ENCODE peak calls at places on chromosomes 12 and 14, in eight cellular contexts. T, Q, A, F, X, P, N and J are unnamed samples. For H3K4me1, the result is how much of the 10 kb centered on the place peaks cover.

GRCh38 chr14:34710006-34710405 is 4.4 kb downstream of the CFL2 start:
- DNase-seq in T (no peak), Q (no peak), A (no peak), F (no peak), X (no peak), P (no peak), N (no peak), J (no peak)

GRCh38 chr14:102544034-102544744 is 34.6 kb upstream of the ANKRD9 start:
- DNase-seq in T (no peak), Q (no peak), A (peak), F (no peak), X (no peak), P (peak), N (no peak), J (no peak)

GRCh38 chr12:129535351-129535750 is 368.5 kb downstream of the TMEM132D start:
- DNase-seq in T (no peak), Q (no peak), A (no peak), F (no peak), X (no peak), P (no peak), N (no peak), J (no peak)

GRCh38 chr12:92968201-92968813 is 39.2 kb upstream of the EEA1 start:
- DNase-seq in T (peak), Q (no peak), A (peak), F (no peak), X (peak), P (no peak), N (peak), J (no peak)

GRCh38 chr12:78208106-78208505 is 377.4 kb downstream of the NAV3 start:
- DNase-seq in T (no peak), Q (no peak), A (peak), F (no peak), X (no peak), P (no peak), N (peak), J (no peak)

GRCh38 chr14:105294142-105294597 is 6.6 kb downstream of the BRF1 start:
- DNase-seq in T (peak), Q (no peak), A (peak), F (no peak), X (no peak), P (peak), N (peak), J (peak)

GRCh38 chr12:24960222-24960855 is 11.4 kb upstream of the BCAT1 start:
- DNase-seq in T (peak), Q (no peak), A (peak), F (peak), X (peak), P (no peak), N (peak), J (no peak)

GRCh38 chr12:123397400-123397799 is 13.5 kb downstream of the KMT5A start:
- DNase-seq in T (no peak), Q (no peak), A (peak), F (no peak), X (no peak), P (no peak), N (no peak), J (no peak)

GRCh38 chr12:1716911-1717310 is 26.0 kb downstream of the ADIPOR2 start:
- DNase-seq in T (no peak), Q (no peak), A (peak), F (no peak), X (no peak), P (no peak), N (peak), J (no peak)

GRCh38 chr14:20302042-20302761 is 3.5 kb downstream of the TTC5 start:
- DNase-seq in T (peak), Q (no peak), A (peak), F (no peak), X (no peak), P (no peak), N (peak), J (no peak)

GRCh38 chr12:79927772-79928474 is 7.0 kb downstream of the PPP1R12A start:
- DNase-seq in T (peak), Q (no peak), A (peak), F (peak), X (no peak), P (no peak), N (peak), J (no peak)

GRCh38 chr14:34982421-34983147 is at the start of gene SRP54:
- DNase-seq in T (peak), Q (peak), A (peak), F (peak), X (peak), P (peak), N (peak), J (peak)

GRCh38 chr12:51192284-51192671 is 19.3 kb upstream of the TFCP2 start:
- DNase-seq in T (no peak), Q (no peak), A (no peak), F (no peak), X (no peak), P (no peak), N (no peak), J (no peak)

GRCh38 chr12:11821386-11821785 is 171.9 kb downstream of the ETV6 start:
- DNase-seq in T (no peak), Q (no peak), A (no peak), F (no peak), X (no peak), P (no peak), N (no peak), J (no peak)

GRCh38 chr14:36271939-36272907 is 48.2 kb downstream of the MBIP start:
- DNase-seq in T (no peak), Q (no peak), A (peak), F (peak), X (peak), P (peak), N (peak), J (no peak)

DNA sequence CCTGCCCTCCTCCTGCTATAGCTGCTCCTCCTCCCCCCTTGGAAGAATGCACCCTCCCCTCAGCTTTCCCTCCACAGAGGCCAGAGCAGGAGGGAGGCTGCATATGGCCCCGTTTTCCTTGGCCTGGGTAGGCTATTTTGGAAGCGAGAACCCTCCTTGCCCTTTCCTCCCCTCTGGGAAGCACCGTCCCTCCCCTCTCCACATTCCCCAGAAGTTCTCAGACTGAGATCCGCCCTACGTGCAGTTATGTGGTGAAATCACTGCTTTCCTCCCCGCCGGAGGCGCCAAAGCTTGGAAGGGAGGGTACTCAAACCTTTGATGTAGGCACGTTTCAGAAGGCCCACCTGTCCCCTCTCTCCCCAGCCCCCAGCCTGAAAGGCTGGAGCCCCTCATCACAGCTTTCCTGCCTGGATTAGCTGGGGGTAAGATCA is 47.8 kb downstream of the SMUG1 start:
- DNase-seq in T (no peak), Q (no peak), A (peak), F (no peak), X (no peak), P (no peak), N (no peak), J (peak)
- H3K4me1 ChIP-seq in T (under half), Q (under half), A (under half), F (under half), X (under half), P (under half), N (under half), J (under half)

DNA sequence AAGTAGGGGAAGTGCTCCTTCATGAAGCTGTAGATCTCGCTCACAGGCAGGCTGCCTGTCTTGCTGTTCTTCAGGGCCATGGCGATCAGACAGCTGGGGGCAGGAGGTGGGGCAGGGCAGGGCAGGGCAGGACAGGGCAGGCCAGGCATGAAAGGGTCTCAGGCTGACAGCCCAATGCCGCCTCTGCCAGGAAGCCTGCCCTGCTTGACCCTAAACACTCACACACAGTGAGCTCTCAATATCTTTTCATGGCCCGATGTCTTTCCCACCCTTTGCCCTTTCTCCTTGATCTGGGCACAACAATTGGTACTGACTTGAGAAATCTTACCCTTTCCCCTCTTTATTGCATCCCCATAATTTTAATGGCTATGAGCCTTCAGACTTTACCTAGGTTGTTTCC is 22.4 kb downstream of the FOXN4 start:
- DNase-seq in T (no peak), Q (no peak), A (no peak), F (no peak), X (no peak), P (no peak), N (no peak), J (no peak)
- H3K9ac ChIP-seq in T (no peak), Q (peak), A (no peak), F (no peak), X (no peak), P (no peak), N (no peak), J (no peak)

DNA sequence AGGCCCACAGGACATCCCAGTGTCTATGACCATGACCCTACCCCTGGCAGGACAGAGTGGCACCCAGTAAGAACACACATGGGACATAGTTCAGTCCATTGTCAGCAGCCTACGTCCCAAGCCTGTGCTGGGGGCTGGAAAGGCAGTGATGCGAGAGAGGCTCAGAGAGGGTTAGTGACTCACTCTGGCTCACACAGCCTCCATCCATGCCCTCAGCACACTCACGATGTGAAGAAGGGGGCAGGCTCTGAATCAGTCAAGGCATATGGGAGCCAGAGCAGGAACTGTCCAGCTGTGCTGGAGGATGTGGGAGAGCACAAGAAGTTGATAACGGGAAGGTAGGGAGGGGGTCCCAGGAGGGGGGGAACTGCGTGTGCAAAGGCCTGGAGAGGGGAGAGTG is 77.5 kb downstream of the LGMN start:
- DNase-seq in T (no peak), Q (no peak), A (peak), F (no peak), X (no peak), P (no peak), N (peak), J (no peak)
- H3K4me1 ChIP-seq in T (under half), Q (under half), A (under half), F (under half), X (under half), P (under half), N (under half), J (under half)

GRCh38 chr12:132604108-132605054 is 6.0 kb downstream of the LRCOL1 start:
- DNase-seq in T (no peak), Q (no peak), A (no peak), F (no peak), X (no peak), P (peak), N (no peak), J (peak)
- H3K9ac ChIP-seq in T (no peak), Q (peak), A (no peak), F (no peak), X (no peak), P (no peak), N (no peak), J (no peak)

GRCh38 chr12:124501827-124502226 is 65.6 kb downstream of the NCOR2 start:
- DNase-seq in T (no peak), Q (no peak), A (no peak), F (no peak), X (no peak), P (no peak), N (no peak), J (no peak)
- H3K4me1 ChIP-seq in T (half or more), Q (under half), A (under half), F (half or more), X (under half), P (under half), N (under half), J (under half)

GRCh38 chr12:121228919-121229650 is 19.2 kb downstream of the P2RX4 start:
- DNase-seq in T (no peak), Q (no peak), A (no peak), F (no peak), X (no peak), P (peak), N (no peak), J (peak)

GRCh38 chr12:121230538-121230907 is 20.6 kb downstream of the P2RX4 start:
- DNase-seq in T (no peak), Q (no peak), A (no peak), F (no peak), X (no peak), P (no peak), N (no peak), J (no peak)

GRCh38 chr12:121226399-121226798 is 16.5 kb downstream of the P2RX4 start:
- DNase-seq in T (no peak), Q (no peak), A (no peak), F (no peak), X (no peak), P (no peak), N (no peak), J (peak)

GRCh38 chr12:121224591-121224990 is 14.7 kb downstream of the P2RX4 start:
- DNase-seq in T (no peak), Q (no peak), A (no peak), F (no peak), X (no peak), P (peak), N (no peak), J (peak)

DNA sequence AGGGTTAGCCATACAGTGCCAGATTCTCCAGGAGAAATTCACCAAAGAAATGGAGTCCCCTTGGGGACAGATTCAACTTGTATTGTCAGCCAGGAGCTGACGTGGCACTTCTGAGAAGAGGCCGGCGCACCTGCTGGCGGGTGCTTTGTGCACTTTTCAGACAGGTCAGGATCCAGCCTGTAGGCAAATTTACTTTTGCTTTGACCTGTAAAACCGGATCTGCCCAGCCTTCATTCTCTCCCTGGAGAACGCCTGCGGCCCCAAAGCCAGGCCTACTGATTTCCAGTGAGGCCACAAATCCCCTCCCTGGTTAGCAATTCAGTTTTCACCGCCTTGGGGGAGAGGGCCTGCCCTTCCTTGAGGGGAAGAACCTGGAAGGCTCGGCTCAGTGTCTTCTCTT is 17.4 kb downstream of the P2RX4 start:
- DNase-seq in T (no peak), Q (no peak), A (no peak), F (peak), X (no peak), P (no peak), N (no peak), J (peak)
- H3K9ac ChIP-seq in T (no peak), Q (no peak), A (no peak), F (no peak), X (no peak), P (no peak), N (no peak), J (no peak)

GRCh38 chr14:22551597-22551982 is 37.4 kb downstream of the DAD1 start:
- DNase-seq in T (no peak), Q (no peak), A (no peak), F (no peak), X (no peak), P (no peak), N (no peak), J (peak)

GRCh38 chr14:22549304-22549962 is 39.6 kb downstream of the DAD1 start:
- DNase-seq in T (no peak), Q (no peak), A (no peak), F (no peak), X (no peak), P (no peak), N (no peak), J (no peak)

GRCh38 chr14:22552001-22552826 is 36.8 kb downstream of the DAD1 start:
- DNase-seq in T (no peak), Q (no peak), A (no peak), F (no peak), X (no peak), P (no peak), N (no peak), J (no peak)

GRCh38 chr14:22547948-22548750 is 40.9 kb downstream of the DAD1 start:
- DNase-seq in T (no peak), Q (no peak), A (no peak), F (no peak), X (no peak), P (no peak), N (no peak), J (no peak)

GRCh38 chr14:22549981-22550670 is 38.9 kb downstream of the DAD1 start:
- DNase-seq in T (no peak), Q (no peak), A (no peak), F (no peak), X (no peak), P (no peak), N (peak), J (no peak)
- H3K4me1 ChIP-seq in T (under half), Q (under half), A (under half), F (under half), X (under half), P (half or more), N (under half), J (under half)

GRCh38 chr12:21483531-21483930 is 17.9 kb downstream of the RECQL start:
- DNase-seq in T (no peak), Q (no peak), A (no peak), F (no peak), X (no peak), P (no peak), N (no peak), J (no peak)
- H3K9ac ChIP-seq in T (no peak), Q (no peak), A (no peak), F (no peak), X (no peak), P (no peak), N (no peak), J (no peak)

GRCh38 chr12:88860846-88861245 is 280.6 kb upstream of the KITLG start:
- DNase-seq in T (no peak), Q (no peak), A (no peak), F (no peak), X (no peak), P (no peak), N (no peak), J (no peak)
- H3K4me1 ChIP-seq in T (under half), Q (under half), A (under half), F (under half), X (under half), P (under half), N (under half), J (under half)